ENCODE peak calls at places on chromosomes 11 and 22, in four cellular contexts. One of them, this sample, is unnamed.

GRCh38 chr11:65403607-65404121 is 17.2 kb downstream of the FRMD8 start:
- DNase-seq in K562: no peak
- DNase-seq in SK-N-SH: no peak
- DNase-seq in HepG2: no peak
- DNase-seq in this sample: no peak

GRCh38 chr11:76524919-76525318 is 80.1 kb downstream of the EMSY start:
- DNase-seq in K562: no peak
- DNase-seq in SK-N-SH: no peak
- DNase-seq in HepG2: peak; percentile 42
- DNase-seq in this sample: no peak

GRCh38 chr11:86484795-86485166 is 110.1 kb downstream of the CCDC81 start:
- DNase-seq in K562: no peak
- DNase-seq in SK-N-SH: no peak
- DNase-seq in HepG2: no peak
- DNase-seq in this sample: no peak

GRCh38 chr22:37638351-37639069 is 959 bp upstream of the SH3BP1 start:
- DNase-seq in K562: no peak
- DNase-seq in SK-N-SH: no peak
- DNase-seq in HepG2: peak; percentile 60
- DNase-seq in this sample: peak; percentile 21

GRCh38 chr11:120120805-120121335 is 17.0 kb downstream of the TRIM29 start:
- DNase-seq in K562: no peak
- DNase-seq in SK-N-SH: no peak
- DNase-seq in HepG2: no peak
- DNase-seq in this sample: no peak

GRCh38 chr11:27701262-27702105 is 1.2 kb upstream of the BDNF start:
- DNase-seq in K562: no peak
- DNase-seq in SK-N-SH: peak; percentile 38
- DNase-seq in HepG2: no peak
- DNase-seq in this sample: no peak

GRCh38 chr11:64334764-64335741 is 5.0 kb upstream of the CCDC88B start:
- DNase-seq in K562: peak; percentile 95
- DNase-seq in SK-N-SH: peak; percentile 69
- DNase-seq in HepG2: peak; percentile 85
- DNase-seq in this sample: no peak

GRCh38 chr11:115606223-115607220 is 102.3 kb upstream of the CADM1 start:
- DNase-seq in K562: no peak
- DNase-seq in SK-N-SH: peak; percentile 69
- DNase-seq in HepG2: no peak
- DNase-seq in this sample: no peak

GRCh38 chr11:116680349-116681125 is 92.2 kb downstream of the BUD13 start:
- DNase-seq in K562: no peak
- DNase-seq in SK-N-SH: no peak
- DNase-seq in HepG2: no peak
- DNase-seq in this sample: no peak

GRCh38 chr22:41976070-41976901 is 7.0 kb downstream of the SEPTIN3 start:
- DNase-seq in K562: peak; percentile 72
- DNase-seq in SK-N-SH: peak; percentile 84
- DNase-seq in HepG2: no peak
- DNase-seq in this sample: peak; percentile 45

GRCh38 chr11:43268161-43268560 is 43.6 kb upstream of the API5 start:
- DNase-seq in K562: no peak
- DNase-seq in SK-N-SH: no peak
- DNase-seq in HepG2: no peak
- DNase-seq in this sample: no peak

GRCh38 chr11:103699656-103700055 is 336.8 kb upstream of the DDI1 start:
- DNase-seq in K562: no peak
- DNase-seq in SK-N-SH: no peak
- DNase-seq in HepG2: no peak
- DNase-seq in this sample: no peak

GRCh38 chr11:94767701-94768601 is at the start of gene AMOTL1:
- DNase-seq in K562: peak; percentile 73
- DNase-seq in SK-N-SH: peak; percentile 94
- DNase-seq in HepG2: no peak
- DNase-seq in this sample: peak; percentile 89

GRCh38 chr11:106271686-106272085 is 194.2 kb downstream of the AASDHPPT start:
- DNase-seq in K562: no peak
- DNase-seq in SK-N-SH: no peak
- DNase-seq in HepG2: no peak
- DNase-seq in this sample: no peak

GRCh38 chr11:76919887-76920746 is 59.4 kb downstream of the ACER3 start:
- DNase-seq in K562: peak; percentile 65
- DNase-seq in SK-N-SH: peak; percentile 66
- DNase-seq in HepG2: peak; percentile 79
- DNase-seq in this sample: peak; percentile 48

GRCh38 chr11:32792948-32793475 is 1.4 kb downstream of the CCDC73 start:
- DNase-seq in K562: peak; percentile 44
- DNase-seq in SK-N-SH: peak; percentile 39
- DNase-seq in HepG2: peak; percentile 21
- DNase-seq in this sample: peak; percentile 61

GRCh38 chr11:9815486-9816136 is 151.7 kb downstream of the SWAP70 start:
- DNase-seq in K562: no peak
- DNase-seq in SK-N-SH: no peak
- DNase-seq in HepG2: no peak
- DNase-seq in this sample: no peak

GRCh38 chr11:60130496-60130895 is 42.0 kb downstream of the MS4A2 start:
- DNase-seq in K562: peak; percentile 35
- DNase-seq in SK-N-SH: peak; percentile 14
- DNase-seq in HepG2: peak; percentile 55
- DNase-seq in this sample: peak; percentile 22

GRCh38 chr11:59692915-59693314 is 20.7 kb downstream of the OR10V1 start:
- DNase-seq in K562: no peak
- DNase-seq in SK-N-SH: no peak
- DNase-seq in HepG2: no peak
- DNase-seq in this sample: no peak

GRCh38 chr11:117175781-117176180 is 2.8 kb upstream of the SIDT2 start:
- DNase-seq in K562: no peak
- DNase-seq in SK-N-SH: no peak
- DNase-seq in HepG2: no peak
- DNase-seq in this sample: no peak

GRCh38 chr11:36601145-36601544 is 3.1 kb upstream of the RAG2 start:
- DNase-seq in K562: no peak
- DNase-seq in SK-N-SH: no peak
- DNase-seq in HepG2: no peak
- DNase-seq in this sample: no peak

GRCh38 chr11:116065986-116066385 is 561.8 kb upstream of the CADM1 start:
- DNase-seq in K562: no peak
- DNase-seq in SK-N-SH: no peak
- DNase-seq in HepG2: no peak
- DNase-seq in this sample: no peak

GRCh38 chr22:25791556-25791955 is 49.6 kb downstream of the MYO18B start:
- DNase-seq in K562: no peak
- DNase-seq in SK-N-SH: no peak
- DNase-seq in HepG2: no peak
- DNase-seq in this sample: no peak

GRCh38 chr11:122758974-122759373 is 79.3 kb upstream of the CRTAM start:
- DNase-seq in K562: no peak
- DNase-seq in SK-N-SH: no peak
- DNase-seq in HepG2: no peak
- DNase-seq in this sample: no peak

GRCh38 chr11:6650980-6651379 is 4.6 kb downstream of the DCHS1 start:
- DNase-seq in K562: peak; percentile 56
- DNase-seq in SK-N-SH: no peak
- DNase-seq in HepG2: no peak
- DNase-seq in this sample: no peak

GRCh38 chr11:61429346-61429690 is 457 bp downstream of the CPSF7 start:
- DNase-seq in K562: peak; percentile 88
- DNase-seq in SK-N-SH: peak; percentile 95
- DNase-seq in HepG2: peak; percentile 66
- DNase-seq in this sample: peak; percentile 79

GRCh38 chr11:61022311-61023085 is 51.0 kb downstream of the CD6 start:
- DNase-seq in K562: no peak
- DNase-seq in SK-N-SH: no peak
- DNase-seq in HepG2: no peak
- DNase-seq in this sample: no peak

GRCh38 chr11:105393326-105393725 is 216.5 kb upstream of the GRIA4 start:
- DNase-seq in K562: no peak
- DNase-seq in SK-N-SH: no peak
- DNase-seq in HepG2: no peak
- DNase-seq in this sample: no peak

GRCh38 chr11:90757851-90758494 is 535.1 kb upstream of the CHORDC1 start:
- DNase-seq in K562: no peak
- DNase-seq in SK-N-SH: no peak
- DNase-seq in HepG2: no peak
- DNase-seq in this sample: no peak

GRCh38 chr22:24271406-24271760 is 752 bp downstream of the SPECC1L start:
- DNase-seq in K562: no peak
- DNase-seq in SK-N-SH: no peak
- DNase-seq in HepG2: no peak
- DNase-seq in this sample: no peak

GRCh38 chr11:12802418-12803085 is 128.3 kb downstream of the TEAD1 start:
- DNase-seq in K562: peak; percentile 34
- DNase-seq in SK-N-SH: no peak
- DNase-seq in HepG2: peak; percentile 99
- DNase-seq in this sample: no peak

GRCh38 chr22:25119609-25120008 is 80.0 kb upstream of the CRYBB3 start:
- DNase-seq in K562: no peak
- DNase-seq in SK-N-SH: no peak
- DNase-seq in HepG2: no peak
- DNase-seq in this sample: no peak

GRCh38 chr11:12199231-12199948 is 89.0 kb downstream of the MICAL2 start:
- DNase-seq in K562: no peak
- DNase-seq in SK-N-SH: no peak
- DNase-seq in HepG2: no peak
- DNase-seq in this sample: no peak

GRCh38 chr22:23289851-23290724 is 109.8 kb downstream of the BCR start:
- DNase-seq in K562: peak; percentile 90
- DNase-seq in SK-N-SH: peak; percentile 89
- DNase-seq in HepG2: peak; percentile 80
- DNase-seq in this sample: peak; percentile 86

GRCh38 chr22:22207845-22208564 is 36.6 kb upstream of the VPREB1 start:
- DNase-seq in K562: peak; percentile 97
- DNase-seq in SK-N-SH: peak; percentile 77
- DNase-seq in HepG2: peak; percentile 53
- DNase-seq in this sample: peak; percentile 86

GRCh38 chr22:38788016-38788415 is 5.9 kb downstream of the DNAL4 start:
- DNase-seq in K562: no peak
- DNase-seq in SK-N-SH: no peak
- DNase-seq in HepG2: no peak
- DNase-seq in this sample: no peak

GRCh38 chr11:78192223-78192719 is 3.6 kb downstream of the USP35 start:
- DNase-seq in K562: peak; percentile 62
- DNase-seq in SK-N-SH: no peak
- DNase-seq in HepG2: no peak
- DNase-seq in this sample: no peak

GRCh38 chr11:125701858-125702621 is 21.4 kb upstream of the ACRV1 start:
- DNase-seq in K562: no peak
- DNase-seq in SK-N-SH: no peak
- DNase-seq in HepG2: no peak
- DNase-seq in this sample: peak; percentile 44

GRCh38 chr22:38754247-38755154 is 1.3 kb downstream of the SUN2 start:
- DNase-seq in K562: no peak
- DNase-seq in SK-N-SH: no peak
- DNase-seq in HepG2: peak; percentile 67
- DNase-seq in this sample: no peak

GRCh38 chr22:50532824-50533344 is 3.1 kb upstream of the TYMP start:
- DNase-seq in K562: no peak
- DNase-seq in SK-N-SH: no peak
- DNase-seq in HepG2: no peak
- DNase-seq in this sample: no peak

GRCh38 chr22:50532353-50532700 is 2.5 kb upstream of the TYMP start:
- DNase-seq in K562: no peak
- DNase-seq in SK-N-SH: peak; percentile 82
- DNase-seq in HepG2: no peak
- DNase-seq in this sample: no peak

GRCh38 chr22:50530857-50531545 is 1.2 kb upstream of the TYMP start:
- DNase-seq in K562: no peak
- DNase-seq in SK-N-SH: no peak
- DNase-seq in HepG2: peak; percentile 47
- DNase-seq in this sample: peak; percentile 79

GRCh38 chr22:50530280-50530856 is 556 bp upstream of the TYMP start:
- DNase-seq in K562: no peak
- DNase-seq in SK-N-SH: no peak
- DNase-seq in HepG2: peak; percentile 74
- DNase-seq in this sample: peak; percentile 48

GRCh38 chr22:50531546-50532352 is 1.9 kb upstream of the TYMP start:
- DNase-seq in K562: no peak
- DNase-seq in SK-N-SH: peak; percentile 90
- DNase-seq in HepG2: no peak
- DNase-seq in this sample: peak; percentile 68
- TF ChIP-seq FOXJ3 in K562: no peak
- TF ChIP-seq FOXJ3 in SK-N-SH: no peak
- TF ChIP-seq FOXJ3 in HepG2: no peak
- TF ChIP-seq FOXJ3 in this sample: no peak

DNA sequence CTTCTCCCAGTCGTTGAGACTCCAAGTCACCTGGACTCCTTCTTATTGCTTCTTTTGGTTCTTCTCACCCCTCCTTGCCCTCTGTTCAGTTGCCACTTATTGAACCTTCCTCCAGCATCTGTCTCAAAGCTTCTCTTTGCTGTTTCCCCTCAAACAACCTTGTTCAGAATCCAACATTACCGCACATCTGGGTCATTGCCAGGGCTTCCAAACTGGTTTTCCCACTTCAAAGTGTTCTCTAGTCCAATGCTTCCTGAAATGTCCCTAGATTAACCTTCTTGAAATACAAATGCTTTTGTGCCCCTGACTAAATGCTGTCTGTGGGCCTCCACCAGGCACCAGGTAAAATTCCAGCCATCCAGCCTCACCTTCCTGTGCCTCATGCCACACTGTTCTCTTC is 100.8 kb upstream of the TTC12 start:
- DNase-seq in K562: no peak
- DNase-seq in SK-N-SH: no peak
- DNase-seq in HepG2: no peak
- DNase-seq in this sample: no peak
- TF ChIP-seq FOXJ3 in K562: no peak
- TF ChIP-seq FOXJ3 in SK-N-SH: no peak
- TF ChIP-seq FOXJ3 in HepG2: no peak
- TF ChIP-seq FOXJ3 in this sample: no peak

GRCh38 chr11:44575962-44576361 is 10.5 kb downstream of the CD82 start:
- DNase-seq in K562: no peak
- DNase-seq in SK-N-SH: no peak
- DNase-seq in HepG2: no peak
- DNase-seq in this sample: no peak

GRCh38 chr11:44573333-44573732 is 7.9 kb downstream of the CD82 start:
- DNase-seq in K562: no peak
- DNase-seq in SK-N-SH: no peak
- DNase-seq in HepG2: no peak
- DNase-seq in this sample: no peak

GRCh38 chr11:44574620-44575287 is 9.3 kb downstream of the CD82 start:
- DNase-seq in K562: no peak
- DNase-seq in SK-N-SH: peak; percentile 3
- DNase-seq in HepG2: no peak
- DNase-seq in this sample: no peak

GRCh38 chr11:44577231-44577834 is 11.9 kb downstream of the CD82 start:
- DNase-seq in K562: no peak
- DNase-seq in SK-N-SH: peak; percentile 9
- DNase-seq in HepG2: no peak
- DNase-seq in this sample: no peak

GRCh38 chr11:44575288-44575672 is 9.8 kb downstream of the CD82 start:
- DNase-seq in K562: no peak
- DNase-seq in SK-N-SH: peak; percentile 1
- DNase-seq in HepG2: no peak
- DNase-seq in this sample: no peak
- TF ChIP-seq FOXJ3 in K562: no peak
- TF ChIP-seq FOXJ3 in SK-N-SH: no peak
- TF ChIP-seq FOXJ3 in HepG2: no peak
- TF ChIP-seq FOXJ3 in this sample: no peak

GRCh38 chr22:35454416-35455054 is 54.6 kb downstream of the MCM5 start:
- DNase-seq in K562: no peak
- DNase-seq in SK-N-SH: no peak
- DNase-seq in HepG2: no peak
- DNase-seq in this sample: no peak
- TF ChIP-seq FOXJ3 in K562: no peak
- TF ChIP-seq FOXJ3 in SK-N-SH: no peak
- TF ChIP-seq FOXJ3 in HepG2: no peak
- TF ChIP-seq FOXJ3 in this sample: no peak